ENCODE peak calls at places on chromosomes 3 and 15, in eight cellular contexts. I is heart left ventricle; Z is hepatic stellate cell; G is psoas muscle; D is adrenal gland; V is HuH-7; E is DMS153; H is stimulated activated CD4-positive, alpha-beta T cell treated with anti-CD3 and anti-CD28 coated beads, TNF-alpha, amount 100 ng/mL, for 1 hour. Y is an unnamed sample.

GRCh38 chr3:43995078-43995928 is 246.4 kb upstream of the TOPAZ1 start:
- DNase-seq in E (no peak), I (no peak), D (no peak), Z (peak; percentile 57), G (no peak), V (no peak), H (no peak), Y (peak; percentile 56)

GRCh38 chr15:58384667-58385066 is 47.1 kb upstream of the LIPC start:
- DNase-seq in H (no peak), Z (no peak), G (no peak), E (no peak), I (no peak), V (no peak), D (no peak), Y (no peak)

GRCh38 chr3:33787328-33788009 is 11.0 kb upstream of the PDCD6IP start:
- DNase-seq in Z (peak; percentile 51), V (peak; percentile 69), H (peak; percentile 16), G (no peak), D (peak; percentile 68), E (no peak), I (peak; percentile 46), Y (peak; percentile 49)

GRCh38 chr3:158106773-158107461 is 697 bp upstream of the SHOX2 start:
- DNase-seq in H (no peak), D (no peak), Z (no peak), I (no peak), V (no peak), G (peak; percentile 48), E (peak; percentile 13), Y (no peak)

GRCh38 chr15:90871097-90871715 is 2.8 kb downstream of the FURIN start:
- DNase-seq in G (peak; percentile 76), Z (no peak), I (no peak), E (no peak), D (peak; percentile 43), V (no peak), H (no peak), Y (no peak)

GRCh38 chr15:29698030-29698701 is 124.1 kb downstream of the TJP1 start:
- DNase-seq in V (no peak), H (no peak), I (no peak), E (peak; percentile 53), D (no peak), Z (peak; percentile 47), G (no peak), Y (no peak)

GRCh38 chr3:195873971-195874370 is 34.4 kb downstream of the TNK2 start:
- DNase-seq in G (peak; percentile 67), V (no peak), H (no peak), I (no peak), Z (no peak), E (no peak), D (no peak), Y (no peak)

GRCh38 chr3:86563358-86563970 is 427.5 kb downstream of the VGLL3 start:
- DNase-seq in G (no peak), Z (peak; percentile 1), H (no peak), I (no peak), E (peak; percentile 13), D (no peak), V (peak; percentile 4), Y (peak; percentile 17)

GRCh38 chr15:77094397-77095030 is 23.6 kb upstream of the TSPAN3 start:
- DNase-seq in V (peak; percentile 48), I (no peak), D (no peak), Z (no peak), G (no peak), H (no peak), E (no peak), Y (no peak)

GRCh38 chr3:45029661-45030060 is 3.6 kb downstream of the CLEC3B start:
- DNase-seq in D (no peak), Z (peak; percentile 37), E (no peak), V (no peak), G (no peak), H (no peak), I (peak; percentile 50), Y (no peak)

GRCh38 chr3:45218578-45219390 is 7.3 kb downstream of the TMEM158 start:
- DNase-seq in D (peak; percentile 62), I (no peak), Z (peak; percentile 57), G (no peak), H (no peak), V (no peak), E (no peak), Y (peak; percentile 76)

Y was measured in HS-27A.